ENCODE peak calls at places on chromosome 17, in four cellular contexts. One of them, this sample, is unnamed.

GRCh38 chr17:36921131-36921851 is 16.0 kb upstream of the LHX1 start:
- DNase-seq in effector memory CD4-positive, alpha-beta T cell: no peak
- DNase-seq in psoas muscle: no peak
- DNase-seq in kidney: peak
- DNase-seq in this sample: no peak

GRCh38 chr17:83067071-83067717 is 12.2 kb upstream of the METRNL start:
- DNase-seq in effector memory CD4-positive, alpha-beta T cell: no peak
- DNase-seq in psoas muscle: peak
- DNase-seq in kidney: peak
- DNase-seq in this sample: peak

GRCh38 chr17:16980813-16981731 is 9.2 kb upstream of the TNFRSF13B start:
- DNase-seq in effector memory CD4-positive, alpha-beta T cell: no peak
- DNase-seq in psoas muscle: no peak
- DNase-seq in kidney: no peak
- DNase-seq in this sample: no peak

GRCh38 chr17:64398330-64398729 is 7.7 kb upstream of the PECAM1 start:
- DNase-seq in effector memory CD4-positive, alpha-beta T cell: no peak
- DNase-seq in psoas muscle: no peak
- DNase-seq in kidney: peak
- DNase-seq in this sample: no peak

GRCh38 chr17:81427446-81428120 is 32.3 kb downstream of the BAHCC1 start:
- DNase-seq in effector memory CD4-positive, alpha-beta T cell: no peak
- DNase-seq in psoas muscle: peak
- DNase-seq in kidney: no peak
- DNase-seq in this sample: no peak

GRCh38 chr17:34095101-34095500 is 160.0 kb upstream of the CCL2 start:
- DNase-seq in effector memory CD4-positive, alpha-beta T cell: no peak
- DNase-seq in psoas muscle: no peak
- DNase-seq in kidney: no peak
- DNase-seq in this sample: no peak

GRCh38 chr17:9219631-9220415 is 198.5 kb downstream of the NTN1 start:
- DNase-seq in effector memory CD4-positive, alpha-beta T cell: no peak
- DNase-seq in psoas muscle: no peak
- DNase-seq in kidney: no peak
- DNase-seq in this sample: no peak

GRCh38 chr17:19457046-19457445 is 46.0 kb downstream of the RNF112 start:
- DNase-seq in effector memory CD4-positive, alpha-beta T cell: no peak
- DNase-seq in psoas muscle: no peak
- DNase-seq in kidney: no peak
- DNase-seq in this sample: no peak

GRCh38 chr17:78466786-78467715 is 88.6 kb downstream of the PGS1 start:
- DNase-seq in effector memory CD4-positive, alpha-beta T cell: no peak
- DNase-seq in psoas muscle: no peak
- DNase-seq in kidney: no peak
- DNase-seq in this sample: no peak

GRCh38 chr17:6523330-6523729 is 33.0 kb downstream of the PITPNM3 start:
- DNase-seq in effector memory CD4-positive, alpha-beta T cell: no peak
- DNase-seq in psoas muscle: no peak
- DNase-seq in kidney: peak
- DNase-seq in this sample: no peak

GRCh38 chr17:70017112-70017511 is 57.9 kb upstream of the KCNJ16 start:
- DNase-seq in effector memory CD4-positive, alpha-beta T cell: no peak
- DNase-seq in psoas muscle: no peak
- DNase-seq in kidney: no peak
- DNase-seq in this sample: no peak

GRCh38 chr17:39219647-39220154 is 6.0 kb downstream of the STAC2 start:
- DNase-seq in effector memory CD4-positive, alpha-beta T cell: no peak
- DNase-seq in psoas muscle: no peak
- DNase-seq in kidney: no peak
- DNase-seq in this sample: no peak

GRCh38 chr17:49315974-49316570 is 46.0 kb downstream of the ZNF652 start:
- DNase-seq in effector memory CD4-positive, alpha-beta T cell: no peak
- DNase-seq in psoas muscle: no peak
- DNase-seq in kidney: no peak
- DNase-seq in this sample: no peak
- H3K4me3 ChIP-seq in effector memory CD4-positive, alpha-beta T cell: no peak
- H3K4me3 ChIP-seq in psoas muscle: peak
- H3K4me3 ChIP-seq in kidney: no peak
- H3K4me3 ChIP-seq in this sample: no peak

GRCh38 chr17:41734949-41735313 is 488 bp upstream of the HAP1 start:
- DNase-seq in effector memory CD4-positive, alpha-beta T cell: no peak
- DNase-seq in psoas muscle: no peak
- DNase-seq in kidney: no peak
- DNase-seq in this sample: no peak
- H3K4me3 ChIP-seq in effector memory CD4-positive, alpha-beta T cell: peak
- H3K4me3 ChIP-seq in psoas muscle: peak
- H3K4me3 ChIP-seq in kidney: peak
- H3K4me3 ChIP-seq in this sample: peak

DNA sequence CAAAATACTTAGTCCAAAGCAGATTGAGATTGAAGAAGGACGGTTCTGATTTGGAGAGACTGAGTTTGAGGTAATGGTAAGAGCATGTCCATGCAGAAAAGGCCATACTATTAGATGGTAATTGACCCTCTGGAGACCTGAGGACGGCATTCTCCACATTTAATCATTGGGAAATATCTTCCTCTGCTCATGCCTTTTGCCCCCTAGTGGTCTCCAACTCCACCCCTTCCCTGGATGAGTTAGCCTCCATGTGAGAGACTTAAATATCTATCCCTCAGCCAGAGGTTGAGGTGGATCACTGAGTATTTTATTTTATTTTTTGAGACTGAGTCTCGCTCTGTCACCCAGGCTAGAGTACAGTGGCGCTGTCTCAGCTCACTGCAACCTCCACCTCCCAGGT is 10.4 kb upstream of the OR3A1 start:
- DNase-seq in effector memory CD4-positive, alpha-beta T cell: no peak
- DNase-seq in psoas muscle: no peak
- DNase-seq in kidney: no peak
- DNase-seq in this sample: no peak
- H3K4me3 ChIP-seq in effector memory CD4-positive, alpha-beta T cell: no peak
- H3K4me3 ChIP-seq in psoas muscle: no peak
- H3K4me3 ChIP-seq in kidney: no peak
- H3K4me3 ChIP-seq in this sample: no peak

DNA sequence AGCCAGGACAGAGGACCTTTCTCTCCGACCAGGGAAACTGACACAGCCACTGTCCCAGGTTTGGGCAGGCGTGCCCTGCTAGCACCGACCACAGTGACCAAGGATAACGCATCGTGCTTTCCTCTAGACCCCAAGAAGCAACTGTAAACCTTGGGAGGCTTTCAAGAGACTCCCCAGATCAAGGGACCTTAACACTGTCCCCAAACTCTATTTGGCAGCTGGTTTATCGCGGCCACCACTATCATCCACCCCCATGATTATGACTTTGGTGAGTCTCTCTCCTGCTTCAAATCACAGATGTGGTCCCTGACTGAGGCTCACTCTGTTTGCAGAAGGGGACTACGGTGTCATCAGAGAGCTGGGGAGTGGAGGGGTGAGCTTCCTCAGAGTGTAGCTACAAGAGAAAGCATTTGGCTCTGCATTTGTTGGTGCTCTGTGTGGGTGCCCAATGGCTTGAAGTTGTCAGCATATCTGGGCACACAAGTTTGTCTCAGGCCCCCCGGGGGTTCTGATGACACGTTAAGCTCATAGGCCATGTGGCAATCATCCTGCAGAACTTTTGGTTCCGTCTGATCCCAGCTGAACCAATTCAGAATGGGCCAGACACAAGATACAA is 408.0 kb downstream of the SLC39A11 start:
- DNase-seq in effector memory CD4-positive, alpha-beta T cell: no peak
- DNase-seq in psoas muscle: no peak
- DNase-seq in kidney: no peak
- DNase-seq in this sample: no peak
- H3K4me3 ChIP-seq in effector memory CD4-positive, alpha-beta T cell: no peak
- H3K4me3 ChIP-seq in psoas muscle: no peak
- H3K4me3 ChIP-seq in kidney: no peak
- H3K4me3 ChIP-seq in this sample: no peak